ENCODE peak calls at places on chromosome 22, in seven cellular contexts. One of them, this sample, is unnamed.

GRCh38 chr22:40668611-40669390 is 10.5 kb upstream of the MCHR1 start:
- DNase-seq in left cardiac atrium: no peak
- DNase-seq in nucleus accumbens: no peak
- DNase-seq in RPMI8226: no peak
- DNase-seq in activated CD4-positive, alpha-beta T cell treated with anti-CD3 and anti-CD28 coated beads, Interleukin-2, amount 50 U/mL, for 4 hours: no peak
- DNase-seq in NCI-H1048: no peak
- DNase-seq in transverse colon: no peak
- DNase-seq in this sample: no peak

GRCh38 chr22:35685731-35686130 is 31.9 kb upstream of the APOL5 start:
- DNase-seq in RPMI8226: no peak
- DNase-seq in activated CD4-positive, alpha-beta T cell treated with anti-CD3 and anti-CD28 coated beads, Interleukin-2, amount 50 U/mL, for 4 hours: no peak
- DNase-seq in NCI-H1048: no peak
- DNase-seq in transverse colon: no peak
- DNase-seq in left cardiac atrium: no peak
- DNase-seq in nucleus accumbens: no peak
- DNase-seq in this sample: no peak

GRCh38 chr22:20853236-20853660 is 5.4 kb downstream of the PI4KA start:
- DNase-seq in transverse colon: no peak
- DNase-seq in NCI-H1048: no peak
- DNase-seq in nucleus accumbens: no peak
- DNase-seq in left cardiac atrium: no peak
- DNase-seq in activated CD4-positive, alpha-beta T cell treated with anti-CD3 and anti-CD28 coated beads, Interleukin-2, amount 50 U/mL, for 4 hours: no peak
- DNase-seq in RPMI8226: no peak
- DNase-seq in this sample: no peak

GRCh38 chr22:43747877-43748276 is 64.2 kb downstream of the EFCAB6 start:
- DNase-seq in transverse colon: no peak
- DNase-seq in NCI-H1048: no peak
- DNase-seq in RPMI8226: no peak
- DNase-seq in left cardiac atrium: no peak
- DNase-seq in activated CD4-positive, alpha-beta T cell treated with anti-CD3 and anti-CD28 coated beads, Interleukin-2, amount 50 U/mL, for 4 hours: no peak
- DNase-seq in nucleus accumbens: no peak
- DNase-seq in this sample: no peak

GRCh38 chr22:47030881-47031627 is 268.6 kb downstream of the TBC1D22A start:
- DNase-seq in activated CD4-positive, alpha-beta T cell treated with anti-CD3 and anti-CD28 coated beads, Interleukin-2, amount 50 U/mL, for 4 hours: no peak
- DNase-seq in nucleus accumbens: no peak
- DNase-seq in NCI-H1048: no peak
- DNase-seq in left cardiac atrium: no peak
- DNase-seq in RPMI8226: no peak
- DNase-seq in transverse colon: peak; percentile 69
- DNase-seq in this sample: no peak

GRCh38 chr22:18063311-18063710 is 14.5 kb upstream of the PEX26 start:
- DNase-seq in transverse colon: no peak
- DNase-seq in activated CD4-positive, alpha-beta T cell treated with anti-CD3 and anti-CD28 coated beads, Interleukin-2, amount 50 U/mL, for 4 hours: no peak
- DNase-seq in RPMI8226: no peak
- DNase-seq in nucleus accumbens: no peak
- DNase-seq in left cardiac atrium: no peak
- DNase-seq in NCI-H1048: no peak
- DNase-seq in this sample: no peak

GRCh38 chr22:35995345-35995744 is 33.3 kb downstream of the RBFOX2 start:
- DNase-seq in activated CD4-positive, alpha-beta T cell treated with anti-CD3 and anti-CD28 coated beads, Interleukin-2, amount 50 U/mL, for 4 hours: no peak
- DNase-seq in RPMI8226: no peak
- DNase-seq in NCI-H1048: no peak
- DNase-seq in left cardiac atrium: no peak
- DNase-seq in transverse colon: no peak
- DNase-seq in nucleus accumbens: no peak
- DNase-seq in this sample: no peak

GRCh38 chr22:26579331-26579886 is 10.5 kb downstream of the TPST2 start:
- DNase-seq in left cardiac atrium: no peak
- DNase-seq in activated CD4-positive, alpha-beta T cell treated with anti-CD3 and anti-CD28 coated beads, Interleukin-2, amount 50 U/mL, for 4 hours: peak; percentile 31
- DNase-seq in NCI-H1048: no peak
- DNase-seq in transverse colon: peak; percentile 62
- DNase-seq in RPMI8226: no peak
- DNase-seq in nucleus accumbens: no peak
- DNase-seq in this sample: no peak

GRCh38 chr22:39671936-39672335 is 101.4 kb downstream of the CACNA1I start:
- DNase-seq in transverse colon: no peak
- DNase-seq in RPMI8226: no peak
- DNase-seq in NCI-H1048: no peak
- DNase-seq in left cardiac atrium: no peak
- DNase-seq in activated CD4-positive, alpha-beta T cell treated with anti-CD3 and anti-CD28 coated beads, Interleukin-2, amount 50 U/mL, for 4 hours: no peak
- DNase-seq in nucleus accumbens: no peak
- DNase-seq in this sample: no peak

GRCh38 chr22:24875862-24876506 is 70.0 kb downstream of the SGSM1 start:
- DNase-seq in RPMI8226: peak; percentile 69
- DNase-seq in left cardiac atrium: no peak
- DNase-seq in transverse colon: no peak
- DNase-seq in nucleus accumbens: no peak
- DNase-seq in activated CD4-positive, alpha-beta T cell treated with anti-CD3 and anti-CD28 coated beads, Interleukin-2, amount 50 U/mL, for 4 hours: no peak
- DNase-seq in NCI-H1048: no peak
- DNase-seq in this sample: no peak

GRCh38 chr22:26713823-26714449 is 56.5 kb downstream of the MIAT start:
- DNase-seq in NCI-H1048: no peak
- DNase-seq in transverse colon: no peak
- DNase-seq in RPMI8226: no peak
- DNase-seq in nucleus accumbens: no peak
- DNase-seq in left cardiac atrium: peak; percentile 29
- DNase-seq in activated CD4-positive, alpha-beta T cell treated with anti-CD3 and anti-CD28 coated beads, Interleukin-2, amount 50 U/mL, for 4 hours: no peak
- DNase-seq in this sample: no peak

GRCh38 chr22:42670921-42671709 is 21.9 kb upstream of the CYB5R3 start:
- DNase-seq in NCI-H1048: no peak
- DNase-seq in RPMI8226: no peak
- DNase-seq in nucleus accumbens: no peak
- DNase-seq in activated CD4-positive, alpha-beta T cell treated with anti-CD3 and anti-CD28 coated beads, Interleukin-2, amount 50 U/mL, for 4 hours: no peak
- DNase-seq in transverse colon: peak; percentile 22
- DNase-seq in left cardiac atrium: no peak
- DNase-seq in this sample: no peak

GRCh38 chr22:38491707-38492348 is 14.3 kb downstream of the DDX17 start:
- DNase-seq in NCI-H1048: no peak
- DNase-seq in activated CD4-positive, alpha-beta T cell treated with anti-CD3 and anti-CD28 coated beads, Interleukin-2, amount 50 U/mL, for 4 hours: no peak
- DNase-seq in left cardiac atrium: no peak
- DNase-seq in transverse colon: no peak
- DNase-seq in nucleus accumbens: no peak
- DNase-seq in RPMI8226: no peak
- DNase-seq in this sample: no peak

GRCh38 chr22:20972014-20972797 is 5.2 kb downstream of the AIFM3 start:
- DNase-seq in nucleus accumbens: no peak
- DNase-seq in activated CD4-positive, alpha-beta T cell treated with anti-CD3 and anti-CD28 coated beads, Interleukin-2, amount 50 U/mL, for 4 hours: no peak
- DNase-seq in NCI-H1048: no peak
- DNase-seq in left cardiac atrium: no peak
- DNase-seq in RPMI8226: no peak
- DNase-seq in transverse colon: no peak
- DNase-seq in this sample: no peak

GRCh38 chr22:17481424-17481823 is 81.9 kb upstream of the SLC25A18 start:
- DNase-seq in activated CD4-positive, alpha-beta T cell treated with anti-CD3 and anti-CD28 coated beads, Interleukin-2, amount 50 U/mL, for 4 hours: no peak
- DNase-seq in nucleus accumbens: no peak
- DNase-seq in RPMI8226: no peak
- DNase-seq in NCI-H1048: no peak
- DNase-seq in transverse colon: no peak
- DNase-seq in left cardiac atrium: no peak
- DNase-seq in this sample: no peak

GRCh38 chr22:44261164-44261860 is 51.4 kb downstream of the SHISAL1 start:
- DNase-seq in NCI-H1048: no peak
- DNase-seq in transverse colon: no peak
- DNase-seq in nucleus accumbens: no peak
- DNase-seq in RPMI8226: no peak
- DNase-seq in left cardiac atrium: no peak
- DNase-seq in activated CD4-positive, alpha-beta T cell treated with anti-CD3 and anti-CD28 coated beads, Interleukin-2, amount 50 U/mL, for 4 hours: no peak
- DNase-seq in this sample: no peak

GRCh38 chr22:38257170-38257569 is 15.6 kb downstream of the TMEM184B start:
- DNase-seq in nucleus accumbens: no peak
- DNase-seq in activated CD4-positive, alpha-beta T cell treated with anti-CD3 and anti-CD28 coated beads, Interleukin-2, amount 50 U/mL, for 4 hours: no peak
- DNase-seq in left cardiac atrium: no peak
- DNase-seq in NCI-H1048: no peak
- DNase-seq in transverse colon: no peak
- DNase-seq in RPMI8226: no peak
- DNase-seq in this sample: no peak